ENCODE peak calls at places on chromosomes 2 and 18, in four cellular contexts. N is ovary, X is esophagus squamous epithelium, V is right cardiac atrium. B is an unnamed sample. For H3K9me3, the result is how much of the 10 kb centered on the place peaks cover.

GRCh38 chr2:65113816-65114215 is 16.1 kb downstream of the RAB1A start:
- DNase-seq in N (no peak), X (no peak), V (no peak), B (no peak)

GRCh38 chr2:102703748-102704147 is 58.1 kb upstream of the TMEM182 start:
- DNase-seq in N (no peak), X (no peak), V (no peak), B (peak)

GRCh38 chr2:226791487-226792081 is 8.0 kb downstream of the IRS1 start:
- DNase-seq in N (peak), X (peak), V (peak), B (peak)

GRCh38 chr2:190511104-190511503 is 23.4 kb downstream of the NEMP2 start:
- DNase-seq in N (no peak), X (no peak), V (no peak), B (no peak)

GRCh38 chr2:98088261-98088660 is 1.3 kb downstream of the VWA3B start:
- DNase-seq in N (no peak), X (no peak), V (no peak), B (peak)

GRCh38 chr2:134333646-134334189 is 79.8 kb downstream of the MGAT5 start:
- DNase-seq in N (peak), X (no peak), V (no peak), B (no peak)

GRCh38 chr2:170660406-170660805 is 54.7 kb upstream of the SP5 start:
- DNase-seq in N (no peak), X (no peak), V (no peak), B (peak)

GRCh38 chr2:45836316-45836715 is 184.8 kb downstream of the PRKCE start:
- DNase-seq in N (no peak), X (no peak), V (no peak), B (no peak)

GRCh38 chr2:158191076-158191566 is 89.4 kb downstream of the UPP2 start:
- DNase-seq in N (no peak), X (no peak), V (no peak), B (no peak)

GRCh38 chr18:74531043-74531442 is 3.3 kb upstream of the CNDP1 start:
- DNase-seq in N (no peak), X (no peak), V (no peak), B (no peak)

GRCh38 chr2:24435391-24436316 is 55.4 kb upstream of the NCOA1 start:
- DNase-seq in N (peak), X (no peak), V (peak), B (peak)

GRCh38 chr2:62568983-62569837 is 63.2 kb upstream of the TMEM17 start:
- DNase-seq in N (no peak), X (no peak), V (no peak), B (no peak)

GRCh38 chr2:99698896-99699295 is 209.1 kb upstream of the REV1 start:
- DNase-seq in N (no peak), X (no peak), V (no peak), B (no peak)

GRCh38 chr18:21191596-21192307 is 50.3 kb upstream of the GREB1L start:
- DNase-seq in N (peak), X (no peak), V (peak), B (peak)

GRCh38 chr2:69021727-69022126 is 8.7 kb downstream of the ANTXR1 start:
- DNase-seq in N (no peak), X (no peak), V (no peak), B (no peak)

GRCh38 chr2:43486604-43487003 is 109.2 kb downstream of the THADA start:
- DNase-seq in N (no peak), X (no peak), V (no peak), B (peak)

GRCh38 chr18:499351-500229 is 911 bp downstream of the COLEC12 start:
- DNase-seq in N (no peak), X (no peak), V (peak), B (no peak)

GRCh38 chr2:109212836-109213563 is 84.0 kb downstream of the SH3RF3 start:
- DNase-seq in N (no peak), X (no peak), V (no peak), B (no peak)

GRCh38 chr2:164903944-164904343 is 51.4 kb downstream of the SLC38A11 start:
- DNase-seq in N (no peak), X (no peak), V (no peak), B (no peak)

GRCh38 chr2:61677942-61678341 is 139.8 kb upstream of the XPO1 start:
- DNase-seq in N (no peak), X (no peak), V (no peak), B (no peak)

GRCh38 chr18:76354348-76354747 is 140.7 kb downstream of the ZNF516 start:
- DNase-seq in N (peak), X (no peak), V (no peak), B (peak)

GRCh38 chr2:25274868-25275574 is 66.7 kb downstream of the DNMT3A start:
- DNase-seq in N (peak), X (no peak), V (peak), B (no peak)

GRCh38 chr2:134574610-134575332 is 144.0 kb downstream of the TMEM163 start:
- DNase-seq in N (no peak), X (no peak), V (no peak), B (no peak)

GRCh38 chr2:175282300-175282699 is 100.8 kb upstream of the ATP5MC3 start:
- DNase-seq in N (no peak), X (no peak), V (no peak), B (no peak)

GRCh38 chr2:1766851-1767771 is 22.8 kb upstream of the PXDN start:
- DNase-seq in N (no peak), X (no peak), V (no peak), B (no peak)

GRCh38 chr2:1755436-1756191 is 11.3 kb upstream of the PXDN start:
- DNase-seq in N (no peak), X (no peak), V (no peak), B (no peak)

GRCh38 chr18:79605481-79605880 is 74.1 kb upstream of the CTDP1 start:
- DNase-seq in N (peak), X (no peak), V (no peak), B (no peak)

GRCh38 chr2:134717706-134718094 is 1.1 kb downstream of the TMEM163 start:
- DNase-seq in N (no peak), X (no peak), V (no peak), B (no peak)

GRCh38 chr2:196961889-196962288 is 35.4 kb upstream of the PGAP1 start:
- DNase-seq in N (no peak), X (no peak), V (no peak), B (no peak)

GRCh38 chr2:42060718-42061619 is 13.1 kb downstream of the PKDCC start:
- DNase-seq in N (peak), X (no peak), V (peak), B (peak)

GRCh38 chr2:142668420-142668819 is 209.0 kb upstream of the KYNU start:
- DNase-seq in N (no peak), X (no peak), V (no peak), B (no peak)

GRCh38 chr2:1173528-1173927 is 222.9 kb downstream of the SNTG2 start:
- DNase-seq in N (no peak), X (no peak), V (no peak), B (no peak)

GRCh38 chr2:206164261-206164862 is 4.7 kb downstream of the EEF1B2 start:
- DNase-seq in N (peak), X (no peak), V (no peak), B (peak)

GRCh38 chr18:50268022-50268747 is 1.9 kb upstream of the CFAP53 start:
- DNase-seq in N (peak), X (peak), V (peak), B (peak)

GRCh38 chr2:8412082-8412481 is 269.8 kb upstream of the ID2 start:
- DNase-seq in N (no peak), X (no peak), V (no peak), B (no peak)

GRCh38 chr2:19850526-19851050 is 51.2 kb downstream of the TTC32 start:
- DNase-seq in N (no peak), X (no peak), V (no peak), B (no peak)

GRCh38 chr2:3536682-3537632 is 17.6 kb upstream of the ADI1 start:
- DNase-seq in N (peak), X (no peak), V (peak), B (peak)

GRCh38 chr2:2810504-2810903 is 479.4 kb upstream of the MYT1L start:
- DNase-seq in N (no peak), X (no peak), V (no peak), B (no peak)

GRCh38 chr2:56104951-56105350 is 78.8 kb upstream of the CCDC85A start:
- DNase-seq in N (no peak), X (no peak), V (no peak), B (no peak)

GRCh38 chr2:56102866-56103265 is 80.9 kb upstream of the CCDC85A start:
- DNase-seq in N (no peak), X (no peak), V (no peak), B (no peak)

GRCh38 chr2:56102098-56102497 is 81.7 kb upstream of the CCDC85A start:
- DNase-seq in N (no peak), X (no peak), V (no peak), B (no peak)

GRCh38 chr2:56108806-56109205 is 75.0 kb upstream of the CCDC85A start:
- DNase-seq in N (no peak), X (no peak), V (no peak), B (no peak)

GRCh38 chr2:56107486-56107885 is 76.3 kb upstream of the CCDC85A start:
- DNase-seq in N (no peak), X (no peak), V (no peak), B (no peak)
- H3K9me3 ChIP-seq in N (under half), X (under half), V (under half), B (under half)

DNA sequence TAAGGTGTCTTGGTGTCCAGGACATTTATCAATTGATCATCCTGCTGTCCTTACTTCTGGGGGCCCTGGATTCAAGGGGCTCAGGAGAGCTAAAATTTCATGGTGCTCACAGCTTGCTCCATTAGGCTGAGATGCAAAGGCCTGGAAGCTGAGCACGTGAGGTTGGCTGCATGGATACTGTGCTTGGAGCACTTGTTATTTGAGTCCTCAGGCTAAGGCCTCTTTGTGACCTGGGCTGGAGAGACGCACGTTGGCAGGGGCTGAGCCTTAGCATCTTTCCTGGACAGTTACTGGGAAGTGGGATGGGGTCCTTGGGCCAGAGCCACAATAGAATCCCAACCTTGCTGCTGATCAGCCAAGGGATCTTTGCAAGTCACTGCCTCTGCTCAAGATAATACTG is 151.2 kb upstream of the HS6ST1 start:
- DNase-seq in N (no peak), X (no peak), V (no peak), B (peak)
- H3K9me3 ChIP-seq in N (under half), X (under half), V (under half), B (under half)

GRCh38 chr2:5666798-5667197 is 25.4 kb upstream of the SOX11 start:
- DNase-seq in N (no peak), X (no peak), V (no peak), B (no peak)
- H3K9me3 ChIP-seq in N (under half), X (under half), V (under half), B (under half)

DNA sequence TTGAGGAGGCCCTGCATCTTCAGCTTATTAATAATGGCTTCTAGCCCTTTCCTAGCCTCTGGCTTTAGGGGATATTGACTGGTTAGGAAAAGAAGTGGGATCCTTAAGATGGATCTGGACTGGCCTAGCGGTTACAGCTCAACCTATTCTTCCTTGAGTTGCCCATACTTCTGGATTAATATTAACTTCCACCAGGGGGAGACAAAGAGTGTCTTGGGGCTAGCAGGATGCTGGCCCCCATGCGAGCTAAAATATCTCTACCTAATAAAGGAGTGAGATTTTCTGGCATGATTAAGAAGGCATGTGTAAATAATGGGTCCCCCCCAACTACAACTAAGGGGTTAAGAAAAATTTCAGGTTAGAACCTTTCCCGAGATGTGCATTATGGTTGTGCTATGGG is 23.2 kb upstream of the PLA2R1 start:
- DNase-seq in N (no peak), X (no peak), V (no peak), B (no peak)
- H3K9me3 ChIP-seq in N (under half), X (under half), V (under half), B (under half)

GRCh38 chr18:35247412-35248249 is 6.8 kb downstream of the ZNF397 start:
- DNase-seq in N (no peak), X (no peak), V (no peak), B (no peak)
- H3K9me3 ChIP-seq in N (under half), X (under half), V (under half), B (under half)

DNA sequence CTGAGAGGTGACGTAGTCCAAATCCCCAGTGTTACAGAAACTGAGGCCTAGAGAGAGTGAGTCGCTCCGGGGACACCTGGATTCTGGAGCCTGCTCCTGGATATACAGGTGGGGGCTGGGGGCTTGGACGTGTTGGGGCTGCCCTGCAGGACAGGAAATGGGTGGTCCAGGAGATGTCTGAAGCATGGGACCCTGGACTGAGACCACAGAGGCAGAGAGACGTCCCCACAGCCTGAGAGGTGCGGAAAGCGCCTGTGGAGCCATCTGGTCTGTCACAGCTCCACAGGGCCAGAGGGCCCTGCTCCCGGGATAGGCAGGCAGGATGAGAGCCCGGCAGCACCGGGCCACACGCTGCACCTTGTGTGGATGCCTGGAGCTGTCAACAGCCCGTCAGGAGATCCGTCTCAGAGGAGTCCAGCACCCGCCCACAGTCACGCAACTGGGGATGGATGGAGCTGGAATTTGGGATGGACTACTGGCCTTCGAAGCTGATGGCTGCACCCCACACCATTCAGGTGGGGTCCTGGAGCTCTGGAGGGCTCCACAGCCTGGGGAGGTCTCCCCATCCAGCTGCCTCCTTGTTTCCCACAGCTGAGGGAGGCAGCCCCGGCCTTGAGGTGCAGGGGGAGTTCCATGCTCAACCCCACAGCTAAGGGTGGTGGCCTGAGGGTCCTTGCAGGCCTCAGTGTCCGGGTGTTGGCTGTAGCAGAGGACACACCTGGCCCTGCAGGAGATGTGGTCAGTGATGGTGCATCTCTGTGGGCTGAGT is 303.0 kb downstream of the NDUFA10 start:
- DNase-seq in N (no peak), X (no peak), V (no peak), B (no peak)
- H3K9me3 ChIP-seq in N (under half), X (under half), V (under half), B (under half)

B was measured in testis.